ENCODE peak calls at places on chromosomes 13 and 19, in ten cellular contexts. L is HFFc6, P is upper lobe of right lung, Y is pancreas, K is fibroblast of villous mesenchyme, A is lower lobe of right lung, R is cardiac muscle cell, I is glutamatergic neuron, S is NB4, Z is brain microvascular endothelial cell. W is an unnamed sample.

GRCh38 chr19:53156888-53157287 is 2.0 kb downstream of the ZNF347 start:
- DNase-seq in L (no peak), P (no peak), Y (no peak), K (no peak), A (no peak), R (no peak), I (no peak), S (no peak), Z (no peak), W (no peak)

GRCh38 chr13:83515267-83515666 is 367.0 kb downstream of the SLITRK1 start:
- DNase-seq in L (peak), P (no peak), Y (no peak), K (no peak), A (no peak), R (no peak), I (no peak), S (no peak), Z (peak), W (no peak)

GRCh38 chr13:52036037-52036436 is 11.5 kb downstream of the UTP14C start:
- DNase-seq in L (no peak), P (no peak), Y (no peak), K (no peak), A (no peak), R (no peak), I (no peak), S (no peak), Z (no peak), W (no peak)

GRCh38 chr19:823565-824121 is 1.9 kb upstream of the PLPPR3 start:
- DNase-seq in L (no peak), P (peak), Y (no peak), K (no peak), A (no peak), R (no peak), I (no peak), S (peak), Z (no peak), W (peak)

GRCh38 chr19:46700704-46701103 is 16.2 kb downstream of the PRKD2 start:
- DNase-seq in L (no peak), P (no peak), Y (no peak), K (no peak), A (no peak), R (no peak), I (no peak), S (no peak), Z (no peak), W (no peak)

GRCh38 chr13:113974304-113975281 is 717 bp upstream of the C13orf46 start:
- DNase-seq in L (no peak), P (peak), Y (no peak), K (no peak), A (peak), R (no peak), I (peak), S (no peak), Z (no peak), W (no peak)

GRCh38 chr13:36674337-36675212 is 755 bp downstream of the SERTM1 start:
- DNase-seq in L (no peak), P (no peak), Y (no peak), K (no peak), A (no peak), R (no peak), I (no peak), S (no peak), Z (no peak), W (no peak)

GRCh38 chr13:79571147-79571546 is 90.2 kb downstream of the NDFIP2 start:
- DNase-seq in L (no peak), P (no peak), Y (no peak), K (peak), A (no peak), R (no peak), I (no peak), S (no peak), Z (no peak), W (no peak)

GRCh38 chr13:102152790-102153189 is 249.1 kb downstream of the FGF14 start:
- DNase-seq in L (no peak), P (no peak), Y (no peak), K (no peak), A (no peak), R (no peak), I (no peak), S (no peak), Z (no peak), W (no peak)

GRCh38 chr13:51331354-51331861 is 8.1 kb upstream of the SERPINE3 start:
- DNase-seq in L (no peak), P (no peak), Y (no peak), K (peak), A (no peak), R (no peak), I (no peak), S (peak), Z (no peak), W (no peak)

GRCh38 chr13:96792736-96793444 is 201.4 kb downstream of the OXGR1 start:
- DNase-seq in L (no peak), P (no peak), Y (peak), K (no peak), A (no peak), R (peak), I (no peak), S (no peak), Z (no peak), W (no peak)

GRCh38 chr19:29953352-29954247 is 11.6 kb downstream of the URI1 start:
- DNase-seq in L (no peak), P (no peak), Y (no peak), K (no peak), A (no peak), R (no peak), I (no peak), S (no peak), Z (no peak), W (no peak)

GRCh38 chr19:50567052-50567841 is 988 bp downstream of the LRRC4B start:
- DNase-seq in L (no peak), P (no peak), Y (no peak), K (no peak), A (no peak), R (no peak), I (no peak), S (no peak), Z (no peak), W (peak)

GRCh38 chr19:2617393-2618165 is 84.9 kb downstream of the GNG7 start:
- DNase-seq in L (no peak), P (no peak), Y (no peak), K (no peak), A (peak), R (no peak), I (no peak), S (no peak), Z (no peak), W (no peak)

GRCh38 chr13:96984061-96984508 is 10.2 kb downstream of the OXGR1 start:
- DNase-seq in L (no peak), P (peak), Y (peak), K (no peak), A (peak), R (peak), I (peak), S (no peak), Z (no peak), W (no peak)

GRCh38 chr19:30719189-30719990 is 347.2 kb downstream of the ZNF536 start:
- DNase-seq in L (no peak), P (peak), Y (peak), K (peak), A (peak), R (peak), I (peak), S (no peak), Z (no peak), W (peak)

GRCh38 chr13:63345835-63346234 is 1930.2 kb upstream of the PCDH20 start:
- DNase-seq in L (no peak), P (no peak), Y (no peak), K (peak), A (no peak), R (no peak), I (no peak), S (no peak), Z (no peak), W (no peak)

GRCh38 chr13:111232191-111232590 is 88.3 kb upstream of the TEX29 start:
- DNase-seq in L (no peak), P (no peak), Y (no peak), K (no peak), A (no peak), R (no peak), I (no peak), S (no peak), Z (no peak), W (no peak)

GRCh38 chr19:38224014-38224862 is at the start of gene DPF1:
- DNase-seq in L (peak), P (no peak), Y (no peak), K (peak), A (no peak), R (peak), I (peak), S (peak), Z (peak), W (peak)

GRCh38 chr13:28805193-28805819 is 14.8 kb upstream of the MTUS2 start:
- DNase-seq in L (peak), P (no peak), Y (no peak), K (no peak), A (no peak), R (peak), I (peak), S (peak), Z (no peak), W (peak)

GRCh38 chr13:22332411-22332810 is 661.5 kb downstream of the FGF9 start:
- DNase-seq in L (no peak), P (no peak), Y (no peak), K (no peak), A (no peak), R (no peak), I (no peak), S (no peak), Z (no peak), W (no peak)

GRCh38 chr19:10766681-10767201 is 48.9 kb downstream of the DNM2 start:
- DNase-seq in L (peak), P (no peak), Y (peak), K (no peak), A (no peak), R (no peak), I (no peak), S (no peak), Z (no peak), W (no peak)

GRCh38 chr19:18441804-18442788 is 4.2 kb upstream of the ISYNA1 start:
- DNase-seq in L (no peak), P (no peak), Y (no peak), K (no peak), A (no peak), R (no peak), I (no peak), S (no peak), Z (no peak), W (no peak)

GRCh38 chr19:12885749-12886706 is 973 bp downstream of the KLF1 start:
- DNase-seq in L (no peak), P (no peak), Y (no peak), K (no peak), A (no peak), R (no peak), I (no peak), S (no peak), Z (no peak), W (no peak)

GRCh38 chr19:45908956-45909355 is 5.6 kb downstream of the NANOS2 start:
- DNase-seq in L (peak), P (no peak), Y (no peak), K (no peak), A (no peak), R (no peak), I (no peak), S (no peak), Z (no peak), W (no peak)

GRCh38 chr19:35755550-35756371 is 1.1 kb downstream of the HSPB6 start:
- DNase-seq in L (peak), P (peak), Y (no peak), K (peak), A (no peak), R (no peak), I (no peak), S (no peak), Z (peak), W (no peak)

GRCh38 chr19:13169769-13170168 is 19.6 kb downstream of the IER2 start:
- DNase-seq in L (peak), P (no peak), Y (peak), K (peak), A (no peak), R (no peak), I (no peak), S (no peak), Z (peak), W (no peak)

GRCh38 chr19:37691881-37692504 is 27.6 kb downstream of the ZNF607 start:
- DNase-seq in L (peak), P (peak), Y (peak), K (peak), A (peak), R (peak), I (peak), S (peak), Z (peak), W (peak)

GRCh38 chr19:14181906-14182305 is 24.1 kb downstream of the ADGRL1 start:
- DNase-seq in L (no peak), P (no peak), Y (no peak), K (no peak), A (no peak), R (no peak), I (no peak), S (no peak), Z (no peak), W (no peak)

GRCh38 chr19:14555918-14556661 is 15.8 kb downstream of the NDUFB7 start:
- DNase-seq in L (peak), P (no peak), Y (no peak), K (peak), A (no peak), R (no peak), I (no peak), S (no peak), Z (peak), W (no peak)

GRCh38 chr19:36527873-36528193 is 238 bp downstream of the ZNF260 start:
- DNase-seq in L (no peak), P (no peak), Y (no peak), K (no peak), A (no peak), R (no peak), I (no peak), S (no peak), Z (no peak), W (no peak)

GRCh38 chr13:100951031-100951430 is 276.4 kb upstream of the TMTC4 start:
- DNase-seq in L (no peak), P (no peak), Y (no peak), K (no peak), A (no peak), R (no peak), I (no peak), S (no peak), Z (no peak), W (no peak)

GRCh38 chr19:35533822-35534521 is 716 bp downstream of the GAPDHS start:
- DNase-seq in L (peak), P (peak), Y (no peak), K (no peak), A (peak), R (peak), I (no peak), S (peak), Z (no peak), W (no peak)

GRCh38 chr19:46579286-46579944 is 21.7 kb upstream of the CALM3 start:
- DNase-seq in L (no peak), P (no peak), Y (no peak), K (no peak), A (no peak), R (peak), I (peak), S (no peak), Z (no peak), W (no peak)

GRCh38 chr19:38669532-38669931 is 22.1 kb downstream of the ACTN4 start:
- DNase-seq in L (no peak), P (no peak), Y (no peak), K (no peak), A (no peak), R (no peak), I (no peak), S (peak), Z (no peak), W (no peak)

GRCh38 chr13:37682496-37682895 is 83.9 kb upstream of the POSTN start:
- DNase-seq in L (no peak), P (no peak), Y (no peak), K (no peak), A (no peak), R (no peak), I (no peak), S (no peak), Z (no peak), W (no peak)

GRCh38 chr13:37679043-37679442 is 80.5 kb upstream of the POSTN start:
- DNase-seq in L (no peak), P (no peak), Y (no peak), K (no peak), A (no peak), R (no peak), I (no peak), S (no peak), Z (no peak), W (no peak)

GRCh38 chr13:37685206-37685605 is 86.6 kb upstream of the POSTN start:
- DNase-seq in L (no peak), P (no peak), Y (no peak), K (peak), A (no peak), R (no peak), I (no peak), S (no peak), Z (no peak), W (no peak)

GRCh38 chr13:37681295-37682032 is 82.9 kb upstream of the POSTN start:
- DNase-seq in L (peak), P (no peak), Y (no peak), K (peak), A (no peak), R (no peak), I (no peak), S (no peak), Z (peak), W (no peak)

GRCh38 chr13:37680137-37680536 is 81.6 kb upstream of the POSTN start:
- DNase-seq in L (no peak), P (no peak), Y (no peak), K (no peak), A (no peak), R (no peak), I (no peak), S (no peak), Z (no peak), W (no peak)
- TF ChIP-seq CTCF in L (no peak), P (no peak), Y (no peak), K (no peak), A (no peak), R (no peak), I (no peak), S (no peak), Z (no peak), W (no peak)

DNA sequence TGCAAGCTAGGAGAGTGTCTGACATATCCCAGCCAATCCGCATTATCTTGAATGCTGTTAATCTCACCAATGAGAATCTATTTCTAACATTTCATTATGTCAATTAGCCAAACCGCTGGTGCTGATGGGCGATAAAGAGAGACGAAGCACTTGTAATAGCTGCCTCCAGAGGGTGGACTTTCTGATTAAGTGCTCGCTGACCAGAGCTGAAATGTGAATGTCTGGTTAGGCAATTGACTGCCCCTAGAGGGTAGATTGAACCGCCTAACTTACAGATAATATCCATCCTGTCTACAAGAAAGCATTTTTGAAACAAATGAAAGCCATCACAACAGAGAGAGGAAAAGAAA is 552 bp upstream of the GRWD1 start:
- DNase-seq in L (peak), P (no peak), Y (no peak), K (peak), A (no peak), R (peak), I (no peak), S (peak), Z (peak), W (peak)
- TF ChIP-seq CTCF in L (peak), P (peak), Y (no peak), K (peak), A (peak), R (peak), I (no peak), S (peak), Z (peak), W (peak)

GRCh38 chr19:48069435-48069834 is 25.6 kb upstream of the CABP5 start:
- DNase-seq in L (no peak), P (no peak), Y (no peak), K (no peak), A (no peak), R (no peak), I (no peak), S (no peak), Z (no peak), W (no peak)
- TF ChIP-seq CTCF in L (peak), P (no peak), Y (no peak), K (no peak), A (no peak), R (peak), I (no peak), S (peak), Z (peak), W (peak)

GRCh38 chr19:55536951-55537740 is at the start of gene SBK2:
- DNase-seq in L (no peak), P (no peak), Y (no peak), K (no peak), A (no peak), R (peak), I (peak), S (peak), Z (no peak), W (peak)
- TF ChIP-seq CTCF in L (peak), P (no peak), Y (no peak), K (no peak), A (no peak), R (peak), I (no peak), S (no peak), Z (peak), W (peak)

GRCh38 chr13:46313441-46314257 is 73.4 kb downstream of the RUBCNL start:
- DNase-seq in L (no peak), P (no peak), Y (no peak), K (no peak), A (no peak), R (no peak), I (no peak), S (peak), Z (no peak), W (no peak)

GRCh38 chr13:46315491-46316075 is 71.5 kb downstream of the RUBCNL start:
- DNase-seq in L (no peak), P (no peak), Y (no peak), K (no peak), A (no peak), R (peak), I (no peak), S (no peak), Z (no peak), W (no peak)

GRCh38 chr13:46314587-46314986 is 72.5 kb downstream of the RUBCNL start:
- DNase-seq in L (no peak), P (no peak), Y (no peak), K (no peak), A (no peak), R (no peak), I (no peak), S (no peak), Z (no peak), W (no peak)

GRCh38 chr13:46315036-46315435 is 72.0 kb downstream of the RUBCNL start:
- DNase-seq in L (no peak), P (no peak), Y (no peak), K (no peak), A (no peak), R (no peak), I (no peak), S (no peak), Z (no peak), W (no peak)

GRCh38 chr13:46317120-46317519 is 69.9 kb downstream of the RUBCNL start:
- DNase-seq in L (peak), P (no peak), Y (no peak), K (peak), A (no peak), R (no peak), I (no peak), S (peak), Z (no peak), W (no peak)
- TF ChIP-seq CTCF in L (peak), P (no peak), Y (no peak), K (peak), A (no peak), R (peak), I (no peak), S (no peak), Z (no peak), W (no peak)

GRCh38 chr13:30714629-30715028 is 20.7 kb upstream of the ALOX5AP start:
- DNase-seq in L (no peak), P (no peak), Y (no peak), K (no peak), A (no peak), R (no peak), I (no peak), S (no peak), Z (no peak), W (no peak)
- TF ChIP-seq CTCF in L (no peak), P (no peak), Y (no peak), K (no peak), A (no peak), R (no peak), I (no peak), S (no peak), Z (no peak), W (no peak)

GRCh38 chr19:55704494-55705245 is 29.6 kb downstream of the EPN1 start:
- DNase-seq in L (no peak), P (peak), Y (no peak), K (no peak), A (no peak), R (no peak), I (no peak), S (peak), Z (no peak), W (no peak)
- TF ChIP-seq CTCF in L (no peak), P (no peak), Y (no peak), K (peak), A (no peak), R (no peak), I (no peak), S (peak), Z (no peak), W (no peak)

GRCh38 chr19:41701401-41702075 is 6.9 kb upstream of the CEACAM5 start:
- DNase-seq in L (no peak), P (peak), Y (no peak), K (no peak), A (no peak), R (no peak), I (no peak), S (peak), Z (no peak), W (peak)
- TF ChIP-seq CTCF in L (peak), P (peak), Y (no peak), K (no peak), A (no peak), R (peak), I (no peak), S (peak), Z (no peak), W (peak)

W was measured in WERI-Rb-1.